ENCODE peak calls at places on chromosomes 2 and 18, in eight cellular contexts. E is Peyer's patch, Q is IMR-90, W is upper lobe of right lung, I is right cardiac atrium, X is A549, K is spleen, Y is body of pancreas. A is an unnamed sample.

GRCh38 chr2:99597616-99598015 is 107.8 kb upstream of the REV1 start:
- DNase-seq in Y (no peak), I (no peak), X (no peak), E (no peak), Q (peak; percentile 71), K (no peak), W (no peak), A (no peak)

GRCh38 chr18:68426731-68427315 is 288.1 kb downstream of the TMX3 start:
- DNase-seq in K (no peak), W (no peak), E (no peak), I (no peak), X (no peak), Y (no peak), Q (peak; percentile 77), A (no peak)

GRCh38 chr2:182593394-182593707 is 122.7 kb upstream of the DNAJC10 start:
- DNase-seq in W (no peak), Q (peak; percentile 90), E (no peak), I (no peak), K (no peak), Y (no peak), X (no peak), A (no peak)

GRCh38 chr2:70523996-70524965 is 29.3 kb downstream of the TGFA start:
- DNase-seq in W (peak; percentile 87), E (no peak), Q (peak; percentile 34), I (no peak), X (peak; percentile 76), K (no peak), Y (peak; percentile 93), A (no peak)

GRCh38 chr2:67733517-67733916 is 329.3 kb downstream of the C1D start:
- DNase-seq in E (no peak), X (peak; percentile 30), K (peak; percentile 59), W (peak; percentile 67), Q (no peak), I (peak; percentile 47), Y (peak; percentile 63), A (no peak)

GRCh38 chr2:42051168-42052125 is 3.6 kb downstream of the PKDCC start:
- DNase-seq in K (peak; percentile 36), X (no peak), Y (no peak), Q (no peak), W (no peak), E (no peak), I (peak; percentile 55), A (no peak)

GRCh38 chr2:60519259-60519863 is 34.1 kb downstream of the BCL11A start:
- DNase-seq in Y (peak; percentile 23), I (no peak), E (no peak), K (no peak), Q (peak; percentile 67), X (no peak), W (no peak), A (no peak)

GRCh38 chr2:3594493-3595281 is at the start of gene COLEC11:
- DNase-seq in K (peak; percentile 83), W (no peak), Q (no peak), Y (no peak), I (peak; percentile 90), E (no peak), X (no peak), A (no peak)

GRCh38 chr2:208501217-208501616 is 94.6 kb downstream of the PTH2R start:
- DNase-seq in Q (no peak), W (no peak), K (no peak), Y (no peak), E (no peak), I (no peak), X (no peak), A (no peak)

GRCh38 chr2:201182650-201183372 is at the start of gene CASP10:
- DNase-seq in K (no peak), Q (peak; percentile 55), I (no peak), E (no peak), Y (peak; percentile 66), X (peak; percentile 89), W (no peak), A (no peak)

GRCh38 chr2:27296466-27296865 is 11.8 kb downstream of the UCN start:
- DNase-seq in E (no peak), X (no peak), K (peak; percentile 16), W (no peak), Q (no peak), I (no peak), Y (no peak), A (no peak)

GRCh38 chr2:119028327-119029174 is 86.6 kb downstream of the MARCO start:
- DNase-seq in Q (peak; percentile 25), I (no peak), W (peak; percentile 75), X (peak; percentile 39), Y (peak; percentile 30), K (no peak), E (no peak), A (no peak)

GRCh38 chr2:4135765-4136164 is 432.4 kb downstream of the DCDC2C start:
- DNase-seq in E (no peak), I (peak; percentile 28), K (no peak), W (peak; percentile 61), Q (no peak), Y (no peak), X (no peak), A (no peak)

GRCh38 chr2:238106339-238106697 is 6.2 kb downstream of the ESPNL start:
- DNase-seq in E (no peak), W (no peak), Q (no peak), I (peak; percentile 33), K (no peak), Y (no peak), X (no peak), A (no peak)

GRCh38 chr2:238739668-238740067 is 108.2 kb upstream of the TWIST2 start:
- DNase-seq in Q (no peak), E (no peak), W (no peak), Y (no peak), K (no peak), I (no peak), X (no peak), A (no peak)

GRCh38 chr2:120910956-120911951 is 175.6 kb downstream of the GLI2 start:
- DNase-seq in Q (peak; percentile 45), X (peak; percentile 93), I (no peak), E (no peak), Y (no peak), W (no peak), K (no peak), A (no peak)

GRCh38 chr2:159946326-159946992 is 116.0 kb downstream of the PLA2R1 start:
- DNase-seq in K (no peak), X (peak; percentile 43), W (no peak), E (no peak), I (no peak), Y (no peak), Q (peak; percentile 21), A (no peak)

DNA sequence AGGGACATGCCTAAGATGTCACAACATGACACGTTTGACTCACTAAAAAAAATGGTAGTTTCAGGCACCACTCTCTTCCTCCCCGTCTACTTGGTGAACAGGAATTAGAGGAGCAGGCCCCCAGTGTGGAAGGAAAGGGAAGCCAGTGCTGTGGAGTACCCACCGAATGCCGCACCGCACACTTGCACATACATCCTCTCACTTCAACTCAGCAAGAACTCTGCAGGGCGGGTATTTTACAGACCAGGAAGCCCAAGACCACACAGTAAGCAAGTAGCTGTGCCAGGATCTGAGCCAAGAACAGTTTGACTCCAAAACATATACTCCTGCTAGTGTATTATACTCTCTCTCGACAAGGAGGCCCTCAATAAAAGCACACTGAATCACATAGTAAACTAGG is 69.8 kb downstream of the BCL2 start:
- DNase-seq in Q (no peak), I (peak; percentile 61), W (no peak), K (no peak), E (no peak), X (no peak), Y (peak; percentile 46), A (no peak)
- H3K9me3 ChIP-seq in Q (no peaks in the 10 kb centered on the region), I (no peaks in the 10 kb centered on the region), W (no peaks in the 10 kb centered on the region), K (no peaks in the 10 kb centered on the region), E (no peaks in the 10 kb centered on the region), X (no peaks in the 10 kb centered on the region), Y (no peaks in the 10 kb centered on the region), A (no peaks in the 10 kb centered on the region)

GRCh38 chr2:123717616-123718279 is 307.3 kb upstream of the CNTNAP5 start:
- DNase-seq in I (no peak), W (no peak), Y (no peak), E (no peak), Q (no peak), K (no peak), X (no peak), A (no peak)

GRCh38 chr2:123720760-123721159 is 304.3 kb upstream of the CNTNAP5 start:
- DNase-seq in I (no peak), K (no peak), E (no peak), Q (no peak), Y (no peak), W (no peak), X (no peak), A (no peak)

GRCh38 chr2:123715467-123715982 is 309.6 kb upstream of the CNTNAP5 start:
- DNase-seq in X (no peak), E (no peak), W (no peak), I (no peak), Y (no peak), Q (no peak), K (no peak), A (no peak)
- H3K9me3 ChIP-seq in X (peaks cover 9% of the 10 kb centered on the region), E (no peaks in the 10 kb centered on the region), W (no peaks in the 10 kb centered on the region), I (no peaks in the 10 kb centered on the region), Y (no peaks in the 10 kb centered on the region), Q (peaks cover 1% of the 10 kb centered on the region), K (peaks cover 6% of the 10 kb centered on the region), A (no peaks in the 10 kb centered on the region)

DNA sequence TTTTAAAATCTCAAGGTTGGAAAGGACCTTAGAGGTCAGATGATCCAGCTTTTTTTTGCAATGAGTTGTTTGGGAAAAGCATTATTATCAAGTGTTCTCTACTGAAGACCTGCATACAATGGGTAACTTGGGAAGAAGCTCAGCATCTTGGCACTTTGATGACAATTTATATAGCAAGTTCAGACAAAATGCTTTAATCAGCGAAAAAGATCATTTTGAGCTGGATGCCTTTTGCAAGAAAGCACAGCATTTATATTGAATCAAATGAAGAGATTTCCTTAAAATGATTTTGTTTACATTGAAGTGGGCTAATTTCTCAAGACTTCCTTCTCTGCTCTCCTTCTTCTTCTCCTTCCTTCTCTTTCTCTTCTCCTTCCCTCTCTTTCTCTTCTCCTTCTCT is 796.4 kb upstream of the CDH2 start:
- DNase-seq in X (no peak), E (no peak), Y (no peak), K (no peak), I (no peak), Q (no peak), W (no peak), A (no peak)
- H3K9me3 ChIP-seq in X (no peaks in the 10 kb centered on the region), E (no peaks in the 10 kb centered on the region), Y (no peaks in the 10 kb centered on the region), K (peaks cover 4% of the 10 kb centered on the region), I (no peaks in the 10 kb centered on the region), Q (no peaks in the 10 kb centered on the region), W (no peaks in the 10 kb centered on the region), A (no peaks in the 10 kb centered on the region)

GRCh38 chr2:95008311-95008710 is 17.2 kb upstream of the MAL start:
- DNase-seq in X (no peak), K (peak; percentile 17), I (no peak), Q (no peak), W (no peak), E (no peak), Y (no peak), A (no peak)

GRCh38 chr2:95010126-95010525 is 15.4 kb upstream of the MAL start:
- DNase-seq in X (no peak), Q (no peak), I (no peak), Y (no peak), K (peak; percentile 61), E (no peak), W (no peak), A (no peak)

GRCh38 chr2:95007822-95008221 is 17.7 kb upstream of the MAL start:
- DNase-seq in K (peak; percentile 64), W (peak; percentile 49), Y (no peak), Q (no peak), X (no peak), E (no peak), I (peak; percentile 71), A (no peak)

GRCh38 chr2:95010697-95011096 is 14.8 kb upstream of the MAL start:
- DNase-seq in W (peak; percentile 30), Q (no peak), X (no peak), Y (no peak), K (peak; percentile 55), E (no peak), I (no peak), A (no peak)

GRCh38 chr2:95009009-95009760 is 16.3 kb upstream of the MAL start:
- DNase-seq in K (peak; percentile 37), E (no peak), W (peak; percentile 40), X (no peak), Q (no peak), I (no peak), Y (no peak), A (no peak)
- H3K9me3 ChIP-seq in K (no peaks in the 10 kb centered on the region), E (no peaks in the 10 kb centered on the region), W (no peaks in the 10 kb centered on the region), X (no peaks in the 10 kb centered on the region), Q (no peaks in the 10 kb centered on the region), I (no peaks in the 10 kb centered on the region), Y (no peaks in the 10 kb centered on the region), A (no peaks in the 10 kb centered on the region)